ENCODE peak calls at places on chromosomes 3 and 15, in four cellular contexts. One of them, this sample, is unnamed.

GRCh38 chr15:80247320-80247719 is 4.7 kb downstream of the CTXND1 start:
- DNase-seq in IMR-90: no peak
- DNase-seq in stimulated activated CD4-positive, alpha-beta T cell treated with anti-CD3 and anti-CD28 coated beads, Interleukin-2, amount 100 ng/mL, for 48 hours: no peak
- DNase-seq in AG09319: no peak
- DNase-seq in this sample: no peak

GRCh38 chr15:90212221-90213079 is 11.3 kb downstream of the SEMA4B start:
- DNase-seq in IMR-90: no peak
- DNase-seq in stimulated activated CD4-positive, alpha-beta T cell treated with anti-CD3 and anti-CD28 coated beads, Interleukin-2, amount 100 ng/mL, for 48 hours: no peak
- DNase-seq in AG09319: no peak
- DNase-seq in this sample: no peak

GRCh38 chr3:125194061-125194848 is 18.3 kb downstream of the SLC12A8 start:
- DNase-seq in AG09319: no peak
- DNase-seq in IMR-90: peak; percentile 51
- DNase-seq in stimulated activated CD4-positive, alpha-beta T cell treated with anti-CD3 and anti-CD28 coated beads, Interleukin-2, amount 100 ng/mL, for 48 hours: no peak
- DNase-seq in this sample: peak; percentile 32

GRCh38 chr15:76433798-76434400 is 97.3 kb downstream of the ISL2 start:
- DNase-seq in stimulated activated CD4-positive, alpha-beta T cell treated with anti-CD3 and anti-CD28 coated beads, Interleukin-2, amount 100 ng/mL, for 48 hours: no peak
- DNase-seq in IMR-90: peak; percentile 9
- DNase-seq in AG09319: no peak
- DNase-seq in this sample: no peak

GRCh38 chr15:89196994-89197393 is 24.4 kb downstream of the RLBP1 start:
- DNase-seq in stimulated activated CD4-positive, alpha-beta T cell treated with anti-CD3 and anti-CD28 coated beads, Interleukin-2, amount 100 ng/mL, for 48 hours: peak; percentile 55
- DNase-seq in AG09319: no peak
- DNase-seq in IMR-90: no peak
- DNase-seq in this sample: no peak

GRCh38 chr15:42148808-42149492 is 7.5 kb downstream of the PLA2G4F start:
- DNase-seq in stimulated activated CD4-positive, alpha-beta T cell treated with anti-CD3 and anti-CD28 coated beads, Interleukin-2, amount 100 ng/mL, for 48 hours: no peak
- DNase-seq in IMR-90: no peak
- DNase-seq in AG09319: no peak
- DNase-seq in this sample: no peak

GRCh38 chr3:183392166-183393034 is 36.0 kb downstream of the MCF2L2 start:
- DNase-seq in stimulated activated CD4-positive, alpha-beta T cell treated with anti-CD3 and anti-CD28 coated beads, Interleukin-2, amount 100 ng/mL, for 48 hours: no peak
- DNase-seq in IMR-90: peak; percentile 20
- DNase-seq in AG09319: no peak
- DNase-seq in this sample: no peak

GRCh38 chr15:40075298-40076044 is 33.2 kb downstream of the BMF start:
- DNase-seq in AG09319: no peak
- DNase-seq in IMR-90: no peak
- DNase-seq in stimulated activated CD4-positive, alpha-beta T cell treated with anti-CD3 and anti-CD28 coated beads, Interleukin-2, amount 100 ng/mL, for 48 hours: no peak
- DNase-seq in this sample: no peak

GRCh38 chr3:122583770-122584169 is 6.3 kb downstream of the PARP15 start:
- DNase-seq in stimulated activated CD4-positive, alpha-beta T cell treated with anti-CD3 and anti-CD28 coated beads, Interleukin-2, amount 100 ng/mL, for 48 hours: no peak
- DNase-seq in AG09319: no peak
- DNase-seq in IMR-90: no peak
- DNase-seq in this sample: no peak

GRCh38 chr3:3633761-3634160 is 165.5 kb upstream of the LRRN1 start:
- DNase-seq in IMR-90: no peak
- DNase-seq in AG09319: no peak
- DNase-seq in stimulated activated CD4-positive, alpha-beta T cell treated with anti-CD3 and anti-CD28 coated beads, Interleukin-2, amount 100 ng/mL, for 48 hours: no peak
- DNase-seq in this sample: no peak

GRCh38 chr15:57444877-57445513 is 68.7 kb downstream of the CGNL1 start:
- DNase-seq in stimulated activated CD4-positive, alpha-beta T cell treated with anti-CD3 and anti-CD28 coated beads, Interleukin-2, amount 100 ng/mL, for 48 hours: no peak
- DNase-seq in IMR-90: no peak
- DNase-seq in AG09319: no peak
- DNase-seq in this sample: no peak

GRCh38 chr15:57298204-57298603 is 78.1 kb upstream of the CGNL1 start:
- DNase-seq in stimulated activated CD4-positive, alpha-beta T cell treated with anti-CD3 and anti-CD28 coated beads, Interleukin-2, amount 100 ng/mL, for 48 hours: no peak
- DNase-seq in AG09319: no peak
- DNase-seq in IMR-90: peak; percentile 68
- DNase-seq in this sample: no peak

GRCh38 chr3:114565201-114565600 is 271.4 kb downstream of the TIGIT start:
- DNase-seq in AG09319: peak; percentile 20
- DNase-seq in stimulated activated CD4-positive, alpha-beta T cell treated with anti-CD3 and anti-CD28 coated beads, Interleukin-2, amount 100 ng/mL, for 48 hours: no peak
- DNase-seq in IMR-90: no peak
- DNase-seq in this sample: no peak

GRCh38 chr3:148518520-148518919 is 179.2 kb upstream of the AGTR1 start:
- DNase-seq in stimulated activated CD4-positive, alpha-beta T cell treated with anti-CD3 and anti-CD28 coated beads, Interleukin-2, amount 100 ng/mL, for 48 hours: no peak
- DNase-seq in IMR-90: no peak
- DNase-seq in AG09319: no peak
- DNase-seq in this sample: no peak

GRCh38 chr3:169041677-169042171 is 621.8 kb downstream of the MECOM start:
- DNase-seq in IMR-90: peak; percentile 80
- DNase-seq in AG09319: peak; percentile 28
- DNase-seq in stimulated activated CD4-positive, alpha-beta T cell treated with anti-CD3 and anti-CD28 coated beads, Interleukin-2, amount 100 ng/mL, for 48 hours: no peak
- DNase-seq in this sample: no peak

GRCh38 chr3:9676780-9677179 is 26.9 kb upstream of the CPNE9 start:
- DNase-seq in stimulated activated CD4-positive, alpha-beta T cell treated with anti-CD3 and anti-CD28 coated beads, Interleukin-2, amount 100 ng/mL, for 48 hours: no peak
- DNase-seq in AG09319: no peak
- DNase-seq in IMR-90: peak; percentile 26
- DNase-seq in this sample: no peak

GRCh38 chr3:196712514-196713413 is 587 bp downstream of the PIGX start:
- DNase-seq in AG09319: peak; percentile 19
- DNase-seq in IMR-90: peak; percentile 57
- DNase-seq in stimulated activated CD4-positive, alpha-beta T cell treated with anti-CD3 and anti-CD28 coated beads, Interleukin-2, amount 100 ng/mL, for 48 hours: peak; percentile 58
- DNase-seq in this sample: peak; percentile 80

GRCh38 chr3:12541625-12542024 is 3.7 kb downstream of the MKRN2OS start:
- DNase-seq in stimulated activated CD4-positive, alpha-beta T cell treated with anti-CD3 and anti-CD28 coated beads, Interleukin-2, amount 100 ng/mL, for 48 hours: no peak
- DNase-seq in AG09319: no peak
- DNase-seq in IMR-90: no peak
- DNase-seq in this sample: no peak

GRCh38 chr15:60414016-60414682 is 16.4 kb upstream of the ANXA2 start:
- DNase-seq in stimulated activated CD4-positive, alpha-beta T cell treated with anti-CD3 and anti-CD28 coated beads, Interleukin-2, amount 100 ng/mL, for 48 hours: no peak
- DNase-seq in AG09319: no peak
- DNase-seq in IMR-90: peak; percentile 78
- DNase-seq in this sample: no peak

GRCh38 chr15:74251187-74251811 is 15.2 kb downstream of the CCDC33 start:
- DNase-seq in AG09319: no peak
- DNase-seq in IMR-90: no peak
- DNase-seq in stimulated activated CD4-positive, alpha-beta T cell treated with anti-CD3 and anti-CD28 coated beads, Interleukin-2, amount 100 ng/mL, for 48 hours: no peak
- DNase-seq in this sample: no peak

GRCh38 chr15:90145259-90145658 is 43.0 kb upstream of the IDH2 start:
- DNase-seq in IMR-90: no peak
- DNase-seq in stimulated activated CD4-positive, alpha-beta T cell treated with anti-CD3 and anti-CD28 coated beads, Interleukin-2, amount 100 ng/mL, for 48 hours: no peak
- DNase-seq in AG09319: no peak
- DNase-seq in this sample: no peak

GRCh38 chr3:149042766-149043386 is 43.5 kb downstream of the HLTF start:
- DNase-seq in AG09319: no peak
- DNase-seq in stimulated activated CD4-positive, alpha-beta T cell treated with anti-CD3 and anti-CD28 coated beads, Interleukin-2, amount 100 ng/mL, for 48 hours: no peak
- DNase-seq in IMR-90: peak; percentile 72
- DNase-seq in this sample: peak; percentile 49

GRCh38 chr15:70524470-70524869 is 238.9 kb downstream of the UACA start:
- DNase-seq in AG09319: no peak
- DNase-seq in stimulated activated CD4-positive, alpha-beta T cell treated with anti-CD3 and anti-CD28 coated beads, Interleukin-2, amount 100 ng/mL, for 48 hours: no peak
- DNase-seq in IMR-90: no peak
- DNase-seq in this sample: no peak

GRCh38 chr15:93253656-93254055 is 164.6 kb upstream of the RGMA start:
- DNase-seq in IMR-90: no peak
- DNase-seq in AG09319: no peak
- DNase-seq in stimulated activated CD4-positive, alpha-beta T cell treated with anti-CD3 and anti-CD28 coated beads, Interleukin-2, amount 100 ng/mL, for 48 hours: no peak
- DNase-seq in this sample: no peak

GRCh38 chr15:54026891-54027290 is 48.6 kb downstream of the UNC13C start:
- DNase-seq in AG09319: no peak
- DNase-seq in stimulated activated CD4-positive, alpha-beta T cell treated with anti-CD3 and anti-CD28 coated beads, Interleukin-2, amount 100 ng/mL, for 48 hours: no peak
- DNase-seq in IMR-90: no peak
- DNase-seq in this sample: no peak

GRCh38 chr15:92818658-92819311 is 81.3 kb upstream of the CHD2 start:
- DNase-seq in IMR-90: no peak
- DNase-seq in stimulated activated CD4-positive, alpha-beta T cell treated with anti-CD3 and anti-CD28 coated beads, Interleukin-2, amount 100 ng/mL, for 48 hours: no peak
- DNase-seq in AG09319: no peak
- DNase-seq in this sample: peak; percentile 72

GRCh38 chr15:29029651-29030195 is 143.9 kb downstream of the APBA2 start:
- DNase-seq in IMR-90: no peak
- DNase-seq in stimulated activated CD4-positive, alpha-beta T cell treated with anti-CD3 and anti-CD28 coated beads, Interleukin-2, amount 100 ng/mL, for 48 hours: no peak
- DNase-seq in AG09319: no peak
- DNase-seq in this sample: no peak

GRCh38 chr3:128493221-128494151 is 485 bp upstream of the GATA2 start:
- DNase-seq in stimulated activated CD4-positive, alpha-beta T cell treated with anti-CD3 and anti-CD28 coated beads, Interleukin-2, amount 100 ng/mL, for 48 hours: no peak
- DNase-seq in IMR-90: no peak
- DNase-seq in AG09319: no peak
- DNase-seq in this sample: no peak

GRCh38 chr15:52331490-52332240 is 36.1 kb upstream of the MYO5C start:
- DNase-seq in IMR-90: peak; percentile 54
- DNase-seq in AG09319: no peak
- DNase-seq in stimulated activated CD4-positive, alpha-beta T cell treated with anti-CD3 and anti-CD28 coated beads, Interleukin-2, amount 100 ng/mL, for 48 hours: peak; percentile 31
- DNase-seq in this sample: peak; percentile 38

GRCh38 chr3:77078279-77078678 is 38.4 kb downstream of the ROBO2 start:
- DNase-seq in stimulated activated CD4-positive, alpha-beta T cell treated with anti-CD3 and anti-CD28 coated beads, Interleukin-2, amount 100 ng/mL, for 48 hours: no peak
- DNase-seq in AG09319: no peak
- DNase-seq in IMR-90: no peak
- DNase-seq in this sample: no peak